ENCODE peak calls at places on chromosomes 11 and 22, in four cellular contexts. One of them, this sample, is unnamed.

GRCh38 chr22:49212002-49212401 is 615.7 kb downstream of the BRD1 start:
- DNase-seq in mammary epithelial cell: no peak
- DNase-seq in dorsolateral prefrontal cortex: no peak
- DNase-seq in transverse colon: no peak
- DNase-seq in this sample: no peak

GRCh38 chr11:62601114-62601363 is 626 bp downstream of the MTA2 start:
- DNase-seq in mammary epithelial cell: no peak
- DNase-seq in dorsolateral prefrontal cortex: no peak
- DNase-seq in transverse colon: peak; percentile 55
- DNase-seq in this sample: no peak

GRCh38 chr11:23540101-23540561 is 679.9 kb upstream of the CCDC179 start:
- DNase-seq in mammary epithelial cell: peak; percentile 32
- DNase-seq in dorsolateral prefrontal cortex: no peak
- DNase-seq in transverse colon: no peak
- DNase-seq in this sample: peak; percentile 23

GRCh38 chr11:107741044-107741823 is 29.4 kb upstream of the SLN start:
- DNase-seq in mammary epithelial cell: peak; percentile 14
- DNase-seq in dorsolateral prefrontal cortex: no peak
- DNase-seq in transverse colon: peak; percentile 13
- DNase-seq in this sample: no peak

GRCh38 chr11:17744151-17744940 is 9.8 kb downstream of the KCNC1 start:
- DNase-seq in mammary epithelial cell: no peak
- DNase-seq in dorsolateral prefrontal cortex: peak; percentile 21
- DNase-seq in transverse colon: no peak
- DNase-seq in this sample: no peak

GRCh38 chr11:57904369-57904768 is 119.3 kb upstream of the OR9Q1 start:
- DNase-seq in mammary epithelial cell: peak; percentile 27
- DNase-seq in dorsolateral prefrontal cortex: no peak
- DNase-seq in transverse colon: no peak
- DNase-seq in this sample: no peak

GRCh38 chr11:102940714-102941588 is 14.6 kb downstream of the MMP13 start:
- DNase-seq in mammary epithelial cell: peak; percentile 66
- DNase-seq in dorsolateral prefrontal cortex: no peak
- DNase-seq in transverse colon: peak; percentile 45
- DNase-seq in this sample: peak; percentile 60

GRCh38 chr11:92440701-92441338 is 216.2 kb downstream of the FAT3 start:
- DNase-seq in mammary epithelial cell: no peak
- DNase-seq in dorsolateral prefrontal cortex: no peak
- DNase-seq in transverse colon: no peak
- DNase-seq in this sample: no peak

GRCh38 chr11:82750643-82751139 is 17.0 kb upstream of the FAM181B start:
- DNase-seq in mammary epithelial cell: no peak
- DNase-seq in dorsolateral prefrontal cortex: no peak
- DNase-seq in transverse colon: no peak
- DNase-seq in this sample: no peak

GRCh38 chr11:93500759-93501158 is 42.4 kb downstream of the SMCO4 start:
- DNase-seq in mammary epithelial cell: no peak
- DNase-seq in dorsolateral prefrontal cortex: no peak
- DNase-seq in transverse colon: no peak
- DNase-seq in this sample: no peak

GRCh38 chr11:1628506-1629325 is 859 bp upstream of the KRTAP5-5 start:
- DNase-seq in mammary epithelial cell: no peak
- DNase-seq in dorsolateral prefrontal cortex: no peak
- DNase-seq in transverse colon: peak; percentile 64
- DNase-seq in this sample: peak; percentile 64

GRCh38 chr22:19890502-19891349 is 36.1 kb upstream of the GNB1L start:
- DNase-seq in mammary epithelial cell: no peak
- DNase-seq in dorsolateral prefrontal cortex: no peak
- DNase-seq in transverse colon: no peak
- DNase-seq in this sample: no peak
- TF ChIP-seq CTCF in mammary epithelial cell: no peak
- TF ChIP-seq CTCF in dorsolateral prefrontal cortex: no peak
- TF ChIP-seq CTCF in transverse colon: no peak
- TF ChIP-seq CTCF in this sample: no peak

DNA sequence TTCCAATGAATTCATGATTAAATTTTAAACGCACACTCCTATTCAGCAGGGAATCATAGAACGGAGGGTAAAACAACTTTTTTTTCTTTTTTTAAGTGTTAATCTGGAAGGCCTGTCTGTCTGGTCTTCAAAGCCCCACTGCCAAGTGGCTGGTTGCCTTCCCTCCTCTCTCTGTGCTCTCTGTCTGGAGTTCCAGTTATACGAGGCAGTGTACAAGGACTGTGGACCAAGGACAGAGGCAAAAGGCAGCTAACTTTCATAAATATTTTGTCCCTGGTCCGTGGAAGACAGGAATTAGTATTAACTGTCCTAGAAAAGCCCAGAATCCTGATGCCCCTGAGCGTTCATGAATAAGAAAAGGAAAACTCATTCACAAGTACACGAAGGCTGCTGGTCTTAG is 164.0 kb upstream of the E2F8 start:
- DNase-seq in mammary epithelial cell: no peak
- DNase-seq in dorsolateral prefrontal cortex: no peak
- DNase-seq in transverse colon: no peak
- DNase-seq in this sample: no peak
- H3K27ac ChIP-seq in mammary epithelial cell: no peak overlapping the region
- H3K27ac ChIP-seq in dorsolateral prefrontal cortex: no peak overlapping the region
- H3K27ac ChIP-seq in transverse colon: no peak overlapping the region
- H3K27ac ChIP-seq in this sample: no peak overlapping the region

GRCh38 chr11:126305699-126306098 is 1.8 kb downstream of the DCPS start:
- DNase-seq in mammary epithelial cell: no peak
- DNase-seq in dorsolateral prefrontal cortex: no peak
- DNase-seq in transverse colon: no peak
- DNase-seq in this sample: no peak

GRCh38 chr11:126310229-126310991 is 6.5 kb downstream of the DCPS start:
- DNase-seq in mammary epithelial cell: peak; percentile 50
- DNase-seq in dorsolateral prefrontal cortex: peak; percentile 79
- DNase-seq in transverse colon: peak; percentile 79
- DNase-seq in this sample: peak; percentile 90

GRCh38 chr11:126304457-126305072 is 705 bp downstream of the DCPS start:
- DNase-seq in mammary epithelial cell: no peak
- DNase-seq in dorsolateral prefrontal cortex: no peak
- DNase-seq in transverse colon: no peak
- DNase-seq in this sample: no peak

GRCh38 chr11:126308271-126308671 is 4.4 kb downstream of the DCPS start:
- DNase-seq in mammary epithelial cell: peak; percentile 85
- DNase-seq in dorsolateral prefrontal cortex: no peak
- DNase-seq in transverse colon: no peak
- DNase-seq in this sample: no peak

DNA sequence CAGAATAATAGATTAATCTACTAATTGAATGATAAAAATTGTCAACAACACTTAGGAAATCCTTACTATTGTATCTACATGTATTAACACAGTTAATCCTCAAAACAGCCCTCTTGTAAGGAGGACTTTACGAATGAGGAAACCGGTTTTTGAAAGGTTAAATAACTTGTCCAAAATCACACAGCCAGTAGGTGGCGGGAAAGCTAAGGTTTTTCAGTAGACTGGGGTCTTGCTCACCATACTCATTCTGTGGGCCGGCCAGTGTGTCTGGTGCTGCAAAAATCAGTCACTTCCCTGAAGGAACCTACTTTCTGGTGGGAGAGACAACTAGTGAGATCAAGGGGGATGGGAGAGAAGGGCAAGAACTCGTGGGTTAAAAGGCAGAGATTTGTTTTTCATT is 3.8 kb downstream of the DCPS start:
- DNase-seq in mammary epithelial cell: peak; percentile 37
- DNase-seq in dorsolateral prefrontal cortex: no peak
- DNase-seq in transverse colon: no peak
- DNase-seq in this sample: peak; percentile 55
- TF ChIP-seq CTCF in mammary epithelial cell: no peak
- TF ChIP-seq CTCF in dorsolateral prefrontal cortex: peak; percentile 28
- TF ChIP-seq CTCF in transverse colon: no peak
- TF ChIP-seq CTCF in this sample: peak; percentile 42

GRCh38 chr22:39311592-39312400 is 7.6 kb downstream of the RPL3 start:
- DNase-seq in mammary epithelial cell: no peak
- DNase-seq in dorsolateral prefrontal cortex: no peak
- DNase-seq in transverse colon: no peak
- DNase-seq in this sample: no peak
- H3K27ac ChIP-seq in mammary epithelial cell: no peak overlapping the region
- H3K27ac ChIP-seq in dorsolateral prefrontal cortex: no peak overlapping the region
- H3K27ac ChIP-seq in transverse colon: no peak overlapping the region
- H3K27ac ChIP-seq in this sample: no peak overlapping the region

DNA sequence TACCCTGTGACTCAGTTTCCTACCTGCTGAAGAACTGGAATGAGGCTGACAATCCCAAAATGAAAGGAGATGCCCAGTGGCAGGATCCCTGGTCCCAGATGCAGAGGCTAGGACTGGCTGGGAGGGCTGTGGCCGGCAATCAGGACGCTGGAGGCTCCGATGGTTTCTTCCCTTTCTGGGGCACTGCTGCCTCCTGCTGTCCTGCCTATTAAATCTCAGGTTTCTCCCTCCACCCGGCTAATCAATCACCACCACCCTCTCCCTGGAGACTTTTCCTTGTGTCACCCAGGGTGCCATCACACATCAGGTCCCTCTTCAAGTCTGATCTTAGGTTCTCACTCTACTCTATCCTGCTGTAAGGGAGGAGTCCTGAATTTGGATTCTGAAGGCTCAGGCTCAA is 82.6 kb downstream of the RCN1 start:
- DNase-seq in mammary epithelial cell: peak; percentile 32
- DNase-seq in dorsolateral prefrontal cortex: no peak
- DNase-seq in transverse colon: peak; percentile 61
- DNase-seq in this sample: peak; percentile 75
- TF ChIP-seq CTCF in mammary epithelial cell: peak; percentile 57
- TF ChIP-seq CTCF in dorsolateral prefrontal cortex: peak; percentile 54
- TF ChIP-seq CTCF in transverse colon: peak; percentile 50
- TF ChIP-seq CTCF in this sample: peak; percentile 60

GRCh38 chr11:6747097-6747662 is 24.6 kb downstream of the OR2AG2 start:
- DNase-seq in mammary epithelial cell: no peak
- DNase-seq in dorsolateral prefrontal cortex: no peak
- DNase-seq in transverse colon: no peak
- DNase-seq in this sample: no peak

GRCh38 chr11:6746626-6747025 is 25.1 kb downstream of the OR2AG2 start:
- DNase-seq in mammary epithelial cell: no peak
- DNase-seq in dorsolateral prefrontal cortex: no peak
- DNase-seq in transverse colon: no peak
- DNase-seq in this sample: no peak

GRCh38 chr11:6746086-6746618 is 25.6 kb downstream of the OR2AG2 start:
- DNase-seq in mammary epithelial cell: no peak
- DNase-seq in dorsolateral prefrontal cortex: no peak
- DNase-seq in transverse colon: peak; percentile 55
- DNase-seq in this sample: no peak

GRCh38 chr11:6745465-6746015 is 26.2 kb downstream of the OR2AG2 start:
- DNase-seq in mammary epithelial cell: no peak
- DNase-seq in dorsolateral prefrontal cortex: no peak
- DNase-seq in transverse colon: no peak
- DNase-seq in this sample: no peak

DNA sequence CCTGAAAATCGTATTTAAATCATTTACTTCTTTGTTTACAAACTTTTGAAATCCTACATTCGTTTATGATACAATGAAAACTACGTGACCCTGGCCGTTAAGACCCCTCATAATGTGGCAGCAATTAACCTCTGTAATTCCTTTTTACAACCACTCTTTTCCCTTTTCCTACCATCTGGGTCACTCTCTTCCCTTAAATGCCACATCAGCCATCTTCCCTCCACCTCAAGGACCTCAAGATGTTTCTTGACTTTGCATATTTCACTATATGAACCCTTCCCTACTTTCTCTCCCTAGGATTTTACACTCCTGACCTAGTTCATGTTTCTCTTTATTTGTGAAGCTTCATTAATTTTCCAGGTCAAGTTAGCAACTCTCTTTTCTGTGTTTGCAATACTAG is 26.8 kb downstream of the OR2AG2 start:
- DNase-seq in mammary epithelial cell: no peak
- DNase-seq in dorsolateral prefrontal cortex: no peak
- DNase-seq in transverse colon: no peak
- DNase-seq in this sample: no peak
- H3K27ac ChIP-seq in mammary epithelial cell: no peak overlapping the region
- H3K27ac ChIP-seq in dorsolateral prefrontal cortex: no peak overlapping the region
- H3K27ac ChIP-seq in transverse colon: peak overlapping the region; percentile 78
- H3K27ac ChIP-seq in this sample: no peak overlapping the region

DNA sequence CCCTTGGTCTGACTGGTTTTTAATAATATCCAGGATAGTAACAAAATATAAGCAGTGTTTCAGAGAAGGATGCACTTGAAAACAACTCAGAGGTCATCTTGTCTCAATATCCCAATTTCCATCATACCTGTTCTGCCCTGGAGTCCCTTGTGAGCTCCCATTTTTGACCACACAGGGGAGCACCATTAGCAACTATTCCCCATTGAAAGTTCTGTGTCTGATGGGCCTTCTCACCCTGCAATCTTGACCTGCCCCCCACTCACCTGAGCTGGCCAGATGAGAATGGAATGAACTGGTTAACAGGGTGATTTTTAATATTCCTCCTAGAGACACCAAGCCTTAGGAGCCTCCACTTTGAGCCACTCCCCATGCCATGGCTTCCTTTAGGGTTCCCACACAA is 3.8 kb upstream of the CAPN5 start:
- DNase-seq in mammary epithelial cell: no peak
- DNase-seq in dorsolateral prefrontal cortex: no peak
- DNase-seq in transverse colon: no peak
- DNase-seq in this sample: no peak
- TF ChIP-seq CTCF in mammary epithelial cell: no peak
- TF ChIP-seq CTCF in dorsolateral prefrontal cortex: no peak
- TF ChIP-seq CTCF in transverse colon: no peak
- TF ChIP-seq CTCF in this sample: no peak

GRCh38 chr11:75565221-75565814 is 3.3 kb downstream of the SERPINH1 start:
- DNase-seq in mammary epithelial cell: peak; percentile 67
- DNase-seq in dorsolateral prefrontal cortex: no peak
- DNase-seq in transverse colon: peak; percentile 47
- DNase-seq in this sample: no peak

GRCh38 chr11:75562836-75563484 is 907 bp downstream of the SERPINH1 start:
- DNase-seq in mammary epithelial cell: peak; percentile 53
- DNase-seq in dorsolateral prefrontal cortex: no peak
- DNase-seq in transverse colon: peak; percentile 28
- DNase-seq in this sample: peak; percentile 30

GRCh38 chr11:75563978-75564552 is 2.0 kb downstream of the SERPINH1 start:
- DNase-seq in mammary epithelial cell: peak; percentile 80
- DNase-seq in dorsolateral prefrontal cortex: no peak
- DNase-seq in transverse colon: peak; percentile 44
- DNase-seq in this sample: peak; percentile 61

GRCh38 chr11:75562048-75562835 is at the start of gene SERPINH1:
- DNase-seq in mammary epithelial cell: peak; percentile 73
- DNase-seq in dorsolateral prefrontal cortex: no peak
- DNase-seq in transverse colon: peak; percentile 90
- DNase-seq in this sample: peak; percentile 91

GRCh38 chr11:75563501-75563977 is 1.5 kb downstream of the SERPINH1 start:
- DNase-seq in mammary epithelial cell: no peak
- DNase-seq in dorsolateral prefrontal cortex: no peak
- DNase-seq in transverse colon: no peak
- DNase-seq in this sample: no peak
- H3K27ac ChIP-seq in mammary epithelial cell: peak overlapping the region; percentile 75
- H3K27ac ChIP-seq in dorsolateral prefrontal cortex: peak overlapping the region; percentile 92
- H3K27ac ChIP-seq in transverse colon: peak overlapping the region; percentile 98
- H3K27ac ChIP-seq in this sample: peak overlapping the region; percentile 100

GRCh38 chr11:114251797-114252327 is 44.3 kb upstream of the NNMT start:
- DNase-seq in mammary epithelial cell: no peak
- DNase-seq in dorsolateral prefrontal cortex: no peak
- DNase-seq in transverse colon: no peak
- DNase-seq in this sample: no peak
- TF ChIP-seq CTCF in mammary epithelial cell: no peak
- TF ChIP-seq CTCF in dorsolateral prefrontal cortex: no peak
- TF ChIP-seq CTCF in transverse colon: no peak
- TF ChIP-seq CTCF in this sample: no peak

This sample was measured in testis.